ENCODE peak calls at places on chromosomes 13 and 19, in seven cellular contexts. B is H1; E is psoas muscle; X is CD8-positive, alpha-beta T cell; C is tibial artery; R is Panc1; T is Caco-2. Y is an unnamed sample.

GRCh38 chr19:46471116-46471733 is at the start of gene PNMA8A:
- DNase-seq in B (peak; percentile 74), E (peak; percentile 83), X (no peak), C (peak; percentile 80), R (no peak), T (no peak), Y (peak; percentile 89)

GRCh38 chr19:35689836-35690235 is 14.5 kb upstream of the ZBTB32 start:
- DNase-seq in B (no peak), E (no peak), X (no peak), C (no peak), R (no peak), T (no peak), Y (no peak)

GRCh38 chr13:22837980-22838615 is 342.7 kb upstream of the SGCG start:
- DNase-seq in B (no peak), E (no peak), X (no peak), C (no peak), R (no peak), T (no peak), Y (peak; percentile 49)

GRCh38 chr13:42807866-42808265 is 26.5 kb downstream of the FAM216B start:
- DNase-seq in B (no peak), E (no peak), X (no peak), C (no peak), R (no peak), T (no peak), Y (no peak)

GRCh38 chr19:45113628-45114027 is 20.6 kb downstream of the PPP1R37 start:
- DNase-seq in B (no peak), E (no peak), X (no peak), C (no peak), R (no peak), T (peak; percentile 68), Y (no peak)

GRCh38 chr13:67148219-67148583 is 81.9 kb downstream of the PCDH9 start:
- DNase-seq in B (no peak), E (no peak), X (no peak), C (no peak), R (no peak), T (no peak), Y (no peak)

GRCh38 chr13:35724480-35724879 is 248.0 kb upstream of the MAB21L1 start:
- DNase-seq in B (no peak), E (no peak), X (no peak), C (no peak), R (no peak), T (no peak), Y (no peak)

GRCh38 chr19:16588824-16589577 is 16.8 kb upstream of the SLC35E1 start:
- DNase-seq in B (no peak), E (no peak), X (no peak), C (no peak), R (no peak), T (no peak), Y (no peak)

GRCh38 chr19:4829001-4829712 is 2.4 kb downstream of the TICAM1 start:
- DNase-seq in B (no peak), E (no peak), X (no peak), C (no peak), R (no peak), T (no peak), Y (peak; percentile 51)

GRCh38 chr13:60627071-60627686 is 230.2 kb downstream of the TDRD3 start:
- DNase-seq in B (peak; percentile 34), E (no peak), X (no peak), C (no peak), R (no peak), T (peak; percentile 44), Y (peak; percentile 25)

GRCh38 chr19:43468354-43469159 is 3.1 kb upstream of the LYPD3 start:
- DNase-seq in B (no peak), E (no peak), X (peak; percentile 23), C (no peak), R (no peak), T (no peak), Y (no peak)

GRCh38 chr19:51830263-51830662 is 35.3 kb downstream of the FPR3 start:
- DNase-seq in B (no peak), E (no peak), X (no peak), C (no peak), R (no peak), T (no peak), Y (no peak)

GRCh38 chr13:110617326-110618072 is 2.2 kb downstream of the NAXD start:
- DNase-seq in B (no peak), E (no peak), X (no peak), C (no peak), R (no peak), T (no peak), Y (peak; percentile 63)

GRCh38 chr13:65783383-65783782 is 1446.8 kb downstream of the PCDH9 start:
- DNase-seq in B (no peak), E (no peak), X (no peak), C (peak; percentile 18), R (no peak), T (no peak), Y (no peak)

GRCh38 chr19:7069904-7070226 is 362 bp downstream of the ZNF557 start:
- DNase-seq in B (no peak), E (no peak), X (no peak), C (no peak), R (no peak), T (no peak), Y (no peak)

GRCh38 chr19:29745253-29745652 is 30.2 kb upstream of the C19orf12 start:
- DNase-seq in B (no peak), E (no peak), X (no peak), C (no peak), R (no peak), T (no peak), Y (no peak)

GRCh38 chr13:23741879-23742510 is 147.2 kb downstream of the MIPEP start:
- DNase-seq in B (peak; percentile 9), E (no peak), X (no peak), C (no peak), R (no peak), T (peak; percentile 65), Y (no peak)

GRCh38 chr19:19911150-19911549 is 10.4 kb downstream of the ZNF93 start:
- DNase-seq in B (no peak), E (no peak), X (no peak), C (no peak), R (no peak), T (no peak), Y (no peak)

GRCh38 chr13:27177852-27178251 is 6.2 kb upstream of the USP12 start:
- DNase-seq in B (no peak), E (no peak), X (no peak), C (no peak), R (no peak), T (no peak), Y (no peak)

GRCh38 chr13:113417836-113418721 is 35.2 kb downstream of the ADPRHL1 start:
- DNase-seq in B (no peak), E (no peak), X (no peak), C (no peak), R (no peak), T (no peak), Y (no peak)

DNA sequence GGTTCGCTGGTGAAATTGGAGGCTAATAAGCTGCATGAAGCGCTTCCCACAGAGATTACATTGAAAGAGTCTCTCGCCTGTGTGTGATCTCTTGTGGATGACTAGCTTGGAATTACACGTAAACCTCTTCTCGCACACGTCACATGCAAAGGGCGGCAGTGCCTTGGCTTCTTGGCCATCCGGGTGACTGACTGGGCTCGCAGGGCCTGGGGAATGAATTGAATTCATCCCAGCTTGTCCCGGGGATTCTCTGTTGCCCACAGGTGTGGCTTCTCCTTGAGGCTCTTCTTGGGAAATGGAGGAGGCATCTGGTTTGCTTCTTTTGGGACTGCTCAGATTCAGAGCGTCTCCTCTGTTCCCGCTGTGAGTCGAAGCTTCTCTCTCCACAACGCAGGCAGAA is 19.8 kb downstream of the ZSCAN5C start:
- DNase-seq in B (no peak), E (no peak), X (no peak), C (no peak), R (no peak), T (no peak), Y (no peak)
- TF ChIP-seq CTCF in B (no peak), E (no peak), X (no peak), C (no peak), R (peak; percentile 59), T (no peak), Y (no peak)

DNA sequence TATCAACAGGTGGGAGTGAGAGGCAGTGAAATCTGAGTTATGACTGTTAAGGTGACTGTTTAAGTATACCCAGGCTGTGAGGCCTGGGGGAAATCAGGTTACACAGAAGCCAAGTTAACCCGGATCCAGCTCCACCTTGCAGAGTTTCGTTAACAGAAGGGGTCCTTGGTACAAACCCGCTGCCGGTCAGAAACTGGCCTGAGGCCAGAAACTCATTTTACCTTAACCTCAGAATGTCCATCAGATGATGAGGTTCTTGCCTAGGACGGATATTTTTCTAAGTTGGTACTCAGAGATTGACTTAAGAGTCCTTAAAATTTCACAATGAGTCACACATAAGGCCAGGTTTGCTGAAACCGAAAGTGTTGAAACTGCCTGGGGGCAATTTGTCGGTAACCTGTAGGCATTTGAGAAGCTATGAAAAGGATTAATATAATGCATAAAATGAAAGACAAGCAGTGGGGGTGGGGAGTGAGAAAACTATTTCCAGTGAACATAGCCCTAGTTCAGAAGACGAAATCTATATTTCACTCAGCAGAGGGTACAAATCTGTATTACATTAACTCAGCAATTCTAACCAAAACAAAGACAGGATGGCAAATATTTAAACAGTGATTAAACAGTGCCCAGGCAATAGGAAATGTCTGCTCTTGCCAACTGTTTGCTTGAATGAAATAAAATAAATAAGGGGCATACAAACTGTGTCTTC is 350.6 kb downstream of the KCNRG start:
- DNase-seq in B (no peak), E (no peak), X (no peak), C (no peak), R (no peak), T (no peak), Y (peak; percentile 75)
- H3K4me3 ChIP-seq in B (no peak overlapping the region), E (no peak overlapping the region), X (no peak overlapping the region), C (no peak overlapping the region), R (peak overlapping the region; percentile 1), T (no peak overlapping the region), Y (no peak overlapping the region)

DNA sequence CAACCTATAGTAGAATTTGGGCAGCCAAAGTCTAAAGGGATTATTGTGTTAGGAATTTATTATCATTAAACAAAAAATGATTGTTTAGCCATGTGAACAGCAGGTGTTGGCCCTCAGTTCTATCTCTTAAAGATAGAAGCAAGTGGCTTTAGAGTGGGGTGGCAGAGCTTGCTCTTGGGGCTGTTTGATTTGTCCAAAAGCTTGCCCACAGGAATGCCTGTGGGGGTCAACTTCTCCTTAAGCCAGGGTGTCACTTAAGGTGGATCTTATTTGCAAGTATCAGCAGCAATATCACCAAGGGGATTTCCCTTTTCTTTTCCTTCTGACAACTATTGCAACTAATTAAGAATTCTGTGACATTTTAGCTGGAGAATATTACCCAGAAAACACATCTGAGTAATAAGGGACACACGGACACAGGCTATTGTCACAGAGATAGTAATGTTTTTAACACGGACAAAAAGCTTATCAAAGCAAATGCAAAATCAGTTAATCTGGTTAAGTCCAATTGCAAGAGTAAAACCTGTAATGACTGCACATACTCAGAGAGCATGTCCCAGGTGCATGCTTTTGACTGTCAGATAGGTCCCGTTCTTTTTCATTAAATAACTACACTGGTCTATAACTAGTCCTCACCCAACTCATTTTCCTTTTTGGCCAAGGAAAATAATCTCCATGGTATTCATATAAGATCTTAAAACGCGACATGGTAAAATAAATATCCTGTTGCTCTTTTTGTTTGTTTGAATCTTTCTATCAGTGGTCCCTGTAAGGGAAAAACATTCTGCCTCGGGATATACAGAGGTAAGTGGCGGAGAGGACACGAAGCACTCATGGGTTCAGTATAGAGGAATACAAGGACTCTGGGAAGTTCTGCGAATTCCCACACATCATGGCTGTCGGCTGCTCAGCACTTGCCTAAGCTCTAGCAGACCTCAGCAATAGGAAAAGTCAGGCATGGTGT is 172.1 kb upstream of the RFC3 start:
- DNase-seq in B (no peak), E (no peak), X (no peak), C (no peak), R (no peak), T (no peak), Y (no peak)
- H3K4me1 ChIP-seq in B (no peaks in the 10 kb centered on the region), E (peaks cover 12% of the 10 kb centered on the region), X (no peaks in the 10 kb centered on the region), C (no peaks in the 10 kb centered on the region), R (no peaks in the 10 kb centered on the region), T (peaks cover 38% of the 10 kb centered on the region), Y (no peaks in the 10 kb centered on the region)

GRCh38 chr19:13794752-13795589 is at the start of gene ZSWIM4:
- DNase-seq in B (peak; percentile 97), E (peak; percentile 99), X (peak; percentile 90), C (peak; percentile 99), R (peak; percentile 87), T (peak; percentile 99), Y (peak; percentile 100)
- TF ChIP-seq CTCF in B (no peak), E (no peak), X (no peak), C (peak; percentile 16), R (no peak), T (no peak), Y (no peak)

Y was measured in thyroid gland.